ENCODE peak calls at places on chromosome 3, in five cellular contexts. J is NCI-H748 treated with DMSO at 0.1 percent for 48 hours, L is hippocampal formation, D is GM03348, N is bronchial epithelial cell. E is an unnamed sample.

GRCh38 chr3:127736801-127737539 is 64.2 kb downstream of the ABTB1 start:
- DNase-seq in J (no peak), L (no peak), D (no peak), N (no peak), E (no peak)

GRCh38 chr3:195197764-195198423 is 73.1 kb downstream of the XXYLT1 start:
- DNase-seq in J (no peak), L (no peak), D (peak; percentile 76), N (peak; percentile 96), E (peak; percentile 61)

GRCh38 chr3:130925628-130926027 is 31.7 kb downstream of the ATP2C1 start:
- DNase-seq in J (no peak), L (no peak), D (peak; percentile 12), N (no peak), E (no peak)

GRCh38 chr3:113912551-113913246 is 35.1 kb upstream of the ZDHHC23 start:
- DNase-seq in J (peak; percentile 41), L (no peak), D (peak; percentile 53), N (peak; percentile 82), E (peak; percentile 43)

GRCh38 chr3:188962253-188963247 is 209.2 kb upstream of the TPRG1 start:
- DNase-seq in J (no peak), L (no peak), D (no peak), N (no peak), E (no peak)

GRCh38 chr3:51718547-51719412 is 11.9 kb downstream of the GRM2 start:
- DNase-seq in J (peak; percentile 16), L (peak; percentile 16), D (peak; percentile 75), N (peak; percentile 55), E (peak; percentile 74)

GRCh38 chr3:82055792-82056191 is 294.3 kb upstream of the GBE1 start:
- DNase-seq in J (no peak), L (no peak), D (no peak), N (peak; percentile 78), E (peak; percentile 13)

GRCh38 chr3:86245360-86245759 is 745.6 kb downstream of the VGLL3 start:
- DNase-seq in J (no peak), L (no peak), D (no peak), N (no peak), E (no peak)

GRCh38 chr3:119891944-119892721 is 110.2 kb downstream of the NR1I2 start:
- DNase-seq in J (peak; percentile 18), L (peak; percentile 32), D (peak; percentile 51), N (peak; percentile 64), E (peak; percentile 56)

GRCh38 chr3:25910997-25911396 is 121.1 kb downstream of the OXSM start:
- DNase-seq in J (no peak), L (no peak), D (no peak), N (peak; percentile 23), E (no peak)

GRCh38 chr3:118943597-118943996 is 91.0 kb downstream of the IGSF11 start:
- DNase-seq in J (no peak), L (no peak), D (no peak), N (no peak), E (no peak)

GRCh38 chr3:50675179-50676030 is 678 bp downstream of the DOCK3 start:
- DNase-seq in J (no peak), L (peak; percentile 69), D (peak; percentile 32), N (no peak), E (no peak)

GRCh38 chr3:149197669-149198068 is 24.0 kb downstream of the CP start:
- DNase-seq in J (no peak), L (no peak), D (no peak), N (no peak), E (no peak)

GRCh38 chr3:38458796-38459498 is 5.3 kb downstream of the ACVR2B start:
- DNase-seq in J (no peak), L (no peak), D (no peak), N (peak; percentile 57), E (peak; percentile 66)

GRCh38 chr3:58164199-58164879 is 46.4 kb downstream of the DNASE1L3 start:
- DNase-seq in J (peak; percentile 65), L (no peak), D (no peak), N (peak; percentile 69), E (peak; percentile 25)

GRCh38 chr3:184808021-184808420 is 3.9 kb upstream of the VPS8 start:
- DNase-seq in J (no peak), L (no peak), D (no peak), N (no peak), E (no peak)

GRCh38 chr3:12969487-12969886 is 103.7 kb downstream of the IQSEC1 start:
- DNase-seq in J (no peak), L (no peak), D (no peak), N (no peak), E (no peak)

GRCh38 chr3:58459160-58459559 is 25.5 kb upstream of the PDHB start:
- DNase-seq in J (no peak), L (no peak), D (no peak), N (peak; percentile 61), E (no peak)

GRCh38 chr3:140758791-140759444 is 81.1 kb downstream of the TRIM42 start:
- DNase-seq in J (no peak), L (no peak), D (no peak), N (no peak), E (no peak)

GRCh38 chr3:195692781-195693427 is 27.9 kb upstream of the MUC20 start:
- DNase-seq in J (no peak), L (no peak), D (no peak), N (no peak), E (peak; percentile 1)

GRCh38 chr3:76063019-76063418 is 277.7 kb upstream of the ZNF717 start:
- DNase-seq in J (no peak), L (no peak), D (no peak), N (peak; percentile 97), E (peak; percentile 22)